ENCODE peak calls at places on chromosomes 1 and 21, in six cellular contexts. Y is IMR-90, N is cardiac muscle cell, K is heart right ventricle, C is GM23338, X is body of pancreas. H is an unnamed sample.

GRCh38 chr21:45575304-45575992 is 33.2 kb upstream of the SLC19A1 start:
- DNase-seq in Y (no peak), N (no peak), K (no peak), C (no peak), X (no peak), H (peak)

GRCh38 chr1:50343323-50343722 is 79.9 kb downstream of the DMRTA2 start:
- DNase-seq in Y (no peak), N (no peak), K (no peak), C (no peak), X (no peak), H (no peak)

GRCh38 chr1:28973850-28974841 is 59.8 kb downstream of the EPB41 start:
- DNase-seq in Y (peak), N (no peak), K (no peak), C (no peak), X (no peak), H (no peak)

GRCh38 chr1:86429830-86430229 is 5.9 kb downstream of the CLCA2 start:
- DNase-seq in Y (peak), N (no peak), K (peak), C (no peak), X (peak), H (no peak)

GRCh38 chr1:200558866-200559459 is 61.6 kb downstream of the KIF14 start:
- DNase-seq in Y (peak), N (peak), K (peak), C (peak), X (no peak), H (peak)

GRCh38 chr21:42455196-42455595 is 40.8 kb downstream of the RSPH1 start:
- DNase-seq in Y (no peak), N (no peak), K (no peak), C (no peak), X (no peak), H (no peak)

GRCh38 chr1:181456551-181456950 is 26.8 kb upstream of the CACNA1E start:
- DNase-seq in Y (no peak), N (no peak), K (no peak), C (no peak), X (no peak), H (no peak)

GRCh38 chr1:101820080-101820479 is 176.6 kb downstream of the OLFM3 start:
- DNase-seq in Y (peak), N (peak), K (peak), C (peak), X (no peak), H (peak)

GRCh38 chr1:22799971-22800370 is 89.3 kb downstream of the EPHB2 start:
- DNase-seq in Y (no peak), N (no peak), K (no peak), C (no peak), X (no peak), H (no peak)

GRCh38 chr1:85850238-85850637 is 142.0 kb upstream of the ZNHIT6 start:
- DNase-seq in Y (peak), N (no peak), K (no peak), C (peak), X (no peak), H (no peak)

GRCh38 chr1:4203501-4203900 is 303.4 kb upstream of the C1orf174 start:
- DNase-seq in Y (no peak), N (no peak), K (no peak), C (no peak), X (no peak), H (no peak)

GRCh38 chr1:109481646-109482045 is 2.1 kb upstream of the ATXN7L2 start:
- DNase-seq in Y (no peak), N (no peak), K (no peak), C (no peak), X (no peak), H (no peak)

GRCh38 chr1:36625959-36626337 is 143.2 kb upstream of the CSF3R start:
- DNase-seq in Y (no peak), N (no peak), K (no peak), C (peak), X (no peak), H (peak)

DNA sequence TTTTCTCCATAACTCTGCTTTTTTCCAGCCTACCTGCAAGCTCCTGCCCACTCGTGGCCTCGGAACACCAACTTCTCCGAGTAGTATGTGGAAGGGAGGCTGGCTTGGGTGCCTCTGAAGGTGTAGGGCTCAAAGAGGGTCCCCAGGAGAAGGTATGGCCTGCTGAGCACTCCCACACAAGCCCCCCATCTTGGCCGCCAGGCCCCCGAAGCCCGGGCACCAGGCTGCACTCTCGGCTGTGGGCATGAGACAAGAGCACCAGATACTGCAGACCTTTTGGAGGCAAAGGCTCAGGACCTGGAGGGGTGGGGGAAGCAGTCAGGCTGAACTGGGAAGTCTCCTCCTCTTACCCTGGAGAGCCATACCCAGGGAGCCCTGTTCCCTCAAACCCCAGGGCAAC is 1.7 kb downstream of the ZNF692 start:
- DNase-seq in Y (no peak), N (no peak), K (no peak), C (no peak), X (no peak), H (peak)
- H3K4me3 ChIP-seq in Y (no peak), N (no peak), K (no peak), C (peak), X (no peak), H (no peak)

DNA sequence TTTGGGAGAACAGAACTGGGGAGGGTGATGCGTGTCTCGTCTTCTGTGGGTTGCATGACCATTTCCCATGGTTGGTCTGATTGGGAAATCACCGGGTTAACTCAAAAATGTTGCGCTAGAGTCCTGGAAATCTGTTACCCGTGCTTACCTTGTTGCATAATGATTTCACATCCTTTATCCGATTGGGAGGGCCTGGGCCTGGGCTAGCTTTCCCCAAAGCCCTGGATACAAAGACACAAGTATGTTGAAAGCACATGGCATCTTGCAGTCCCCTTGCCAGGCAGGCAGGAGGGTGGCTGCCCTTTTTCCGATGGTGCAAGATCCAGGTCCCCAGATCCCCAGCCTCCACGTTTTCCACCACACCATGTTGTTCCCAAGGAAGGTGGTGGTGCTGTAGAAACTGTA is 582 bp downstream of the TRPM2 start:
- DNase-seq in Y (no peak), N (no peak), K (no peak), C (no peak), X (no peak), H (peak)
- H3K4me3 ChIP-seq in Y (no peak), N (no peak), K (no peak), C (no peak), X (no peak), H (no peak)

GRCh38 chr1:53739109-53739681 is at the start of gene GLIS1:
- DNase-seq in Y (peak), N (peak), K (peak), C (peak), X (peak), H (peak)
- H3K4me3 ChIP-seq in Y (peak), N (peak), K (peak), C (peak), X (peak), H (peak)

DNA sequence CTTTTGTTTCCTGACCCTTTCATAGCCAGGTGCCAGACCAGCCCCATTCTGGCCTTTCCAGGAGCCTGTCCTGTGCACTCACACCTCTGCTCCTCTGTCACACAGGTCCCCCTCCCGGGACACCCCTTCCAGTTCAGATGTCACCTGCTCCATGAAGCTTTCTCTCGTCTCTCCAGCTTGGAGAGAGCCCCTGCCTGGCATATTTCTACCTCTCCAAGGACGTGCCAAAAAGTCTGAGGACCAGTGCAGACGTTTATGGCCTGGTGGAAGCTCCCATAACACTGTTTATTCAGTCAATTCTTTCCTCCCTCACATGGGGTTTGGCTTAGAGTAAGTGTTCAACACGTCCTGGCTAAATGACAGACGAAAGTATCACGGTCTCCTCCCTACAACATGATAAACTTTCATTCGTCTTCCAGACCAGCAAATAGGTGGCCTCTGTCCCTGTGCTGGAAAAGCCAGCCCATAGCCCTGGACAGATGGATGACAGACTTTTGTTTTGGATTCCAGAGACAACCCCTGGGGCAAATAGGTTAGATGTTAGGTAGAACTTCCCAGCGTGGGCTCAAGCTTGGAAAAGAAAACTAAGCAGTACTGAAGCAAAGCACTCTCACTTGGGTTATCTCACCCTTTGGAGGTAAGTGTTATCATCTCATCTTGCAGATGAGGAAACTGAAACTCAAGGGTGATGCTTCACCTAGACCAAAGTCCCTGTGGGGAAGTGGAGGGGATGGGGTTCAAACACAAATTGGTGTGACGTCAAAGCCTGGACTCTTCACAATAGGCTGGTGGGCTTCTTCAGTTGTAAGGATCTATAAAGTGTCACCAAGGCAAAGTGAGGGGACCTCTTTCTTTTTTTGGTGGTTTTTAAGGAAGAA is 52.9 kb upstream of the ECE1 start:
- DNase-seq in Y (no peak), N (no peak), K (no peak), C (no peak), X (no peak), H (no peak)
- H3K4me3 ChIP-seq in Y (peak), N (no peak), K (no peak), C (no peak), X (no peak), H (no peak)

GRCh38 chr1:163197022-163197421 is 5.7 kb downstream of the RGS5 start:
- DNase-seq in Y (no peak), N (no peak), K (no peak), C (no peak), X (no peak), H (no peak)

GRCh38 chr1:163203561-163203960 is 845 bp upstream of the RGS5 start:
- DNase-seq in Y (peak), N (no peak), K (no peak), C (no peak), X (no peak), H (no peak)

GRCh38 chr1:163205513-163205912 is 2.8 kb upstream of the RGS5 start:
- DNase-seq in Y (peak), N (no peak), K (no peak), C (no peak), X (no peak), H (no peak)

GRCh38 chr1:163201906-163202305 is 810 bp downstream of the RGS5 start:
- DNase-seq in Y (no peak), N (no peak), K (no peak), C (no peak), X (no peak), H (no peak)

DNA sequence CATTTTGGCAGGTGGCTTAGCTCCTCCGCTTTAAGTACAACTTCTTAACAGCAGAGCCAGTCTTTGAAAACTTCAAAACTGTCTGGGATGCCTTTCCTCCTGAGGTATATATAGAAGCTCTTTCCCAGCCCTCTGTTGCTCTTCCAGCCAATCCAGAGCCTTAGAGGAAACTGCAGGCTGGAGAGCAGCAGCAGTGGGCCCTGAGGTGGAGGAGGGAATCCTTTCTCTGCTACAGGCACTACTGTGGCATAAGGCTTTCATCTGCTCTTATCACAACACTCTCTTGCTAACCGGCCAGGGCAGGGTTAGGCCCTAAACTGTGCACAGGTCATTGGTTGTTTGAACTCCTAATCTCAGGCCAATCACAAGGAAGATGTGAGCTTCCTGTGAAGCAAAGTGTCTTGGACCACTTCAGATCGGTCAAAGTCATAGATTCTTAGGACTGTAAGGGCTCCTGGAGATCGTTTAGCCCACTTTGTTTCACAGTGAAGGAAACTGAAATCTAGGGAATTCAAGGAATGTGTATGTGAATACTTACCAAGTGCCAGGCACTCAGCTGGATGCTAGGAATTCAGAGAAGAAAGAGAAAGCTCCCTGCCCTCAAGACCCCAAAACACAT is at the start of gene RGS5:
- DNase-seq in Y (peak), N (peak), K (peak), C (peak), X (no peak), H (peak)
- H3K4me3 ChIP-seq in Y (no peak), N (peak), K (no peak), C (peak), X (no peak), H (no peak)

H was measured in H7.